ENCODE peak calls at places on chromosomes 5 and 9, in eight cellular contexts. O is suprapubic skin; N is WERI-Rb-1; Q is fibroblast of lung; B is prostate gland; C is ovary; K is cardiac muscle cell; X is CD8-positive, alpha-beta T cell. M is an unnamed sample.

GRCh38 chr9:110180386-110180712 is 27.6 kb downstream of the C9orf152 start:
- DNase-seq in N (no peak), C (no peak), K (no peak), O (no peak), B (no peak), Q (no peak), X (no peak), M (no peak)

GRCh38 chr5:96259211-96259772 is 173.8 kb downstream of the PCSK1 start:
- DNase-seq in C (no peak), O (no peak), Q (peak; percentile 74), K (peak; percentile 34), N (no peak), B (no peak), X (no peak), M (no peak)

GRCh38 chr9:129681924-129682323 is 16.5 kb downstream of the PRRX2 start:
- DNase-seq in B (no peak), Q (no peak), N (no peak), X (no peak), C (no peak), K (no peak), O (no peak), M (no peak)

GRCh38 chr5:95955996-95956899 is 5.4 kb downstream of the ELL2 start:
- DNase-seq in O (no peak), C (no peak), B (peak; percentile 28), K (peak; percentile 89), X (no peak), Q (peak; percentile 66), N (no peak), M (no peak)

GRCh38 chr9:98222885-98223640 is 30.6 kb upstream of the CORO2A start:
- DNase-seq in C (no peak), B (peak; percentile 80), K (peak; percentile 98), X (no peak), Q (peak; percentile 100), O (no peak), N (no peak), M (no peak)

GRCh38 chr5:100623719-100624118 is 88.5 kb downstream of the FAM174A start:
- DNase-seq in K (peak; percentile 71), Q (peak; percentile 39), B (no peak), O (no peak), N (no peak), X (no peak), C (no peak), M (no peak)

GRCh38 chr5:126351138-126351537 is 72.1 kb upstream of the GRAMD2B start:
- DNase-seq in B (no peak), N (no peak), K (peak; percentile 77), X (no peak), Q (peak; percentile 80), C (no peak), O (no peak), M (no peak)

GRCh38 chr5:170297589-170298462 is at the start of gene LCP2:
- DNase-seq in X (peak; percentile 42), Q (no peak), O (no peak), C (no peak), N (no peak), B (no peak), K (no peak), M (no peak)

GRCh38 chr9:80615964-80616363 is 1044.2 kb downstream of the TLE4 start:
- DNase-seq in K (peak; percentile 6), X (no peak), C (no peak), B (no peak), Q (peak; percentile 56), N (no peak), O (no peak), M (no peak)

GRCh38 chr5:59221769-59222168 is 638.9 kb downstream of the RAB3C start:
- DNase-seq in Q (no peak), X (no peak), O (no peak), C (no peak), K (no peak), N (no peak), B (no peak), M (no peak)

GRCh38 chr5:534743-535671 is 10.8 kb upstream of the SLC9A3 start:
- DNase-seq in B (no peak), K (no peak), N (no peak), X (no peak), C (no peak), Q (no peak), O (no peak), M (peak; percentile 77)

GRCh38 chr5:122816726-122817125 is 28.7 kb upstream of the SNX24 start:
- DNase-seq in B (no peak), X (no peak), C (no peak), Q (no peak), O (no peak), N (no peak), K (no peak), M (no peak)

GRCh38 chr9:89810434-89810833 is 205.6 kb downstream of the GADD45G start:
- DNase-seq in C (no peak), K (no peak), N (no peak), Q (peak; percentile 33), O (no peak), B (no peak), X (no peak), M (peak; percentile 43)

GRCh38 chr9:70113403-70114022 is 69.9 kb downstream of the MAMDC2 start:
- DNase-seq in Q (peak; percentile 68), X (no peak), C (peak; percentile 71), B (peak; percentile 45), K (peak; percentile 79), N (peak; percentile 78), O (no peak), M (no peak)

GRCh38 chr5:10303699-10304170 is 4.0 kb downstream of the CMBL start:
- DNase-seq in N (no peak), C (no peak), O (no peak), X (no peak), Q (no peak), K (no peak), B (no peak), M (no peak)

GRCh38 chr5:88555658-88556057 is 287.0 kb upstream of the TMEM161B start:
- DNase-seq in X (no peak), N (peak; percentile 66), B (no peak), Q (peak; percentile 52), O (no peak), K (no peak), C (no peak), M (no peak)

GRCh38 chr9:133526721-133527321 is 2.1 kb upstream of the MYMK start:
- DNase-seq in B (no peak), X (no peak), O (no peak), C (no peak), K (no peak), Q (no peak), N (peak; percentile 75), M (no peak)

GRCh38 chr9:29311221-29311620 is 1737.9 kb upstream of the C9orf72 start:
- DNase-seq in X (no peak), Q (peak; percentile 5), K (no peak), O (no peak), B (no peak), C (no peak), N (no peak), M (no peak)

GRCh38 chr9:69621735-69622460 is 50.3 kb downstream of the APBA1 start:
- DNase-seq in N (no peak), B (no peak), C (no peak), O (no peak), Q (peak; percentile 15), K (no peak), X (no peak), M (no peak)

DNA sequence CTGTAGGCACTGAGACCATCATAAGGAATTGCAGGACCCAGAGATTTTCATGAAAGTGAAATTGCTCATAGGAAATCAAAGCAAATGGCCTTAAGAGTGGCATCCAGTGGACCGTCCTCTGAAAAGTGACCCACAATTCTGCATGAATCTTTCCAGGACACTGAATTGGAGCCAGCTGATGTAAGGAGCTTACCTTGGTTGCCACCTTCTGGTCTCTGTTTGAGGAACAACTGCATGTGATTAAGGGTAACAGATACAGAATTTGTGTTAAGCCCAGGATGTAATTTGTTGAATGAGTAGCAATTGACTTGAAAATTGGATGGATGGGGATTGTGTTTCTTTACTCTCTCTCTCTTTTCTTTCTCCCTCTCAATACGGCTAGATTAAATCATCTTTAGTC is 49.9 kb upstream of the GAS1 start:
- DNase-seq in Q (no peak), K (no peak), O (no peak), B (no peak), C (no peak), N (no peak), X (no peak), M (no peak)
- TF ChIP-seq CTCF in Q (no peak), K (no peak), O (no peak), B (peak; percentile 4), C (no peak), N (no peak), X (no peak), M (no peak)

GRCh38 chr5:138664276-138664943 is 88.8 kb upstream of the CTNNA1 start:
- DNase-seq in N (peak; percentile 82), O (no peak), B (no peak), K (peak; percentile 76), C (no peak), Q (peak; percentile 55), X (no peak), M (no peak)

GRCh38 chr5:138662599-138662998 is 87.4 kb upstream of the HSPA9 start:
- DNase-seq in O (peak; percentile 36), C (no peak), N (no peak), Q (no peak), X (peak; percentile 25), B (no peak), K (no peak), M (no peak)

GRCh38 chr5:138663009-138663408 is 87.8 kb upstream of the HSPA9 start:
- DNase-seq in O (peak; percentile 40), B (no peak), C (no peak), Q (no peak), X (peak; percentile 17), N (no peak), K (no peak), M (no peak)

GRCh38 chr5:138661991-138662434 is 86.8 kb upstream of the HSPA9 start:
- DNase-seq in O (no peak), X (no peak), K (no peak), B (no peak), C (no peak), N (no peak), Q (no peak), M (no peak)

GRCh38 chr5:138663561-138663960 is 88.4 kb upstream of the HSPA9 start:
- DNase-seq in Q (no peak), C (no peak), B (no peak), X (no peak), O (peak; percentile 29), K (peak; percentile 36), N (no peak), M (no peak)
- H3K4me3 ChIP-seq in Q (no peak overlapping the region), C (no peak overlapping the region), B (no peak overlapping the region), X (no peak overlapping the region), O (no peak overlapping the region), K (no peak overlapping the region), N (no peak overlapping the region), M (no peak overlapping the region)

GRCh38 chr5:13566903-13567339 is 377.6 kb downstream of the DNAH5 start:
- DNase-seq in K (no peak), X (no peak), N (no peak), O (no peak), B (no peak), Q (peak; percentile 86), C (no peak), M (no peak)
- H3K27ac ChIP-seq in K (no peak overlapping the region), X (no peak overlapping the region), N (no peak overlapping the region), O (no peak overlapping the region), B (no peak overlapping the region), Q (peak overlapping the region; percentile 44), C (no peak overlapping the region), M (no peak overlapping the region)

DNA sequence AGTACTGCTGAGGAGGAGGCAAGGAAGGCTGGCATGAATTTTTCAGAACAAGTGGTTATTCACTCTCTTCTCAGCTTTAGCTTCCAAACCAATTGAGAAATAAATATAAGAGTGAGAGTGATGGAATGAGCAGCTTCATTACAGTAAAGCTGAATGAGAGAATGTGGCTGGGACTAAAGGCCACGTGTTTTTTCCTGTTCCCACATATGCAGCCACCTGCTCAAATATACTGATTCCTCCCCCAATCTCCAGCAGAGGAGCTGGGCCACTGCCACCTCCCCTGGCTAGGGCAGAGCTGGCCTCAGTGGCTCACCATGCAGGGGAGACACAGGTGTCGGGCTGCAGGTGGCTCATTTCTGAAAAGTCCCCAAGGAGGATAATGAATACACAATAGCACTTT is 1505.3 kb upstream of the WWC1 start:
- DNase-seq in C (no peak), N (no peak), O (no peak), K (no peak), B (no peak), Q (no peak), X (no peak), M (no peak)
- TF ChIP-seq CTCF in C (no peak), N (no peak), O (no peak), K (no peak), B (no peak), Q (no peak), X (no peak), M (no peak)

M was measured in upper lobe of left lung.